ENCODE peak calls at places on chromosomes 5 and 9, in five cellular contexts. One of them, this sample, is unnamed.
A peak's percentile ranks its signal among the peaks of the same experiment; 100 is the strongest.

GRCh38 chr9:93815677-93816076 is 139.5 kb downstream of the BARX1 start:
- DNase-seq in Calu3: no peak
- DNase-seq in glutamatergic neuron: no peak
- DNase-seq in neural crest cell: no peak
- DNase-seq in stomach: no peak
- DNase-seq in this sample: no peak

GRCh38 chr5:56514246-56514645 is 281.1 kb upstream of the ANKRD55 start:
- DNase-seq in Calu3: no peak
- DNase-seq in glutamatergic neuron: no peak
- DNase-seq in neural crest cell: no peak
- DNase-seq in stomach: no peak
- DNase-seq in this sample: no peak

GRCh38 chr5:108858959-108859358 is 111.3 kb downstream of the FER start:
- DNase-seq in Calu3: no peak
- DNase-seq in glutamatergic neuron: no peak
- DNase-seq in neural crest cell: no peak
- DNase-seq in stomach: no peak
- DNase-seq in this sample: no peak

GRCh38 chr5:83724915-83725314 is 4.3 kb upstream of the HAPLN1 start:
- DNase-seq in Calu3: no peak
- DNase-seq in glutamatergic neuron: no peak
- DNase-seq in neural crest cell: no peak
- DNase-seq in stomach: no peak
- DNase-seq in this sample: no peak

GRCh38 chr9:114434878-114435311 is 47.1 kb upstream of the AKNA start:
- DNase-seq in Calu3: peak; percentile 34
- DNase-seq in glutamatergic neuron: no peak
- DNase-seq in neural crest cell: no peak
- DNase-seq in stomach: no peak
- DNase-seq in this sample: no peak

GRCh38 chr9:18320046-18320445 is 153.9 kb upstream of the ADAMTSL1 start:
- DNase-seq in Calu3: no peak
- DNase-seq in glutamatergic neuron: no peak
- DNase-seq in neural crest cell: no peak
- DNase-seq in stomach: no peak
- DNase-seq in this sample: no peak

GRCh38 chr5:148791334-148791667 is 35.1 kb upstream of the ADRB2 start:
- DNase-seq in Calu3: no peak
- DNase-seq in glutamatergic neuron: no peak
- DNase-seq in neural crest cell: no peak
- DNase-seq in stomach: no peak
- DNase-seq in this sample: no peak

GRCh38 chr5:172749881-172750608 is 20.9 kb downstream of the DUSP1 start:
- DNase-seq in Calu3: no peak
- DNase-seq in glutamatergic neuron: no peak
- DNase-seq in neural crest cell: no peak
- DNase-seq in stomach: no peak
- DNase-seq in this sample: no peak

GRCh38 chr5:72441094-72441723 is 66.0 kb downstream of the ZNF366 start:
- DNase-seq in Calu3: no peak
- DNase-seq in glutamatergic neuron: no peak
- DNase-seq in neural crest cell: no peak
- DNase-seq in stomach: no peak
- DNase-seq in this sample: no peak

GRCh38 chr5:61823796-61824195 is 482.2 kb upstream of the KIF2A start:
- DNase-seq in Calu3: no peak
- DNase-seq in glutamatergic neuron: no peak
- DNase-seq in neural crest cell: no peak
- DNase-seq in stomach: no peak
- DNase-seq in this sample: no peak
- TF ChIP-seq CTCF in Calu3: no peak
- TF ChIP-seq CTCF in glutamatergic neuron: no peak
- TF ChIP-seq CTCF in neural crest cell: no peak
- TF ChIP-seq CTCF in stomach: no peak
- TF ChIP-seq CTCF in this sample: no peak

GRCh38 chr5:14871084-14871572 is 450 bp downstream of the ANKH start:
- DNase-seq in Calu3: peak; percentile 12
- DNase-seq in glutamatergic neuron: peak; percentile 37
- DNase-seq in neural crest cell: peak; percentile 25
- DNase-seq in stomach: no peak
- DNase-seq in this sample: no peak

GRCh38 chr5:14873093-14873492 is 1.5 kb upstream of the ANKH start:
- DNase-seq in Calu3: no peak
- DNase-seq in glutamatergic neuron: no peak
- DNase-seq in neural crest cell: no peak
- DNase-seq in stomach: no peak
- DNase-seq in this sample: no peak

GRCh38 chr5:14871573-14872069 is at the start of gene ANKH:
- DNase-seq in Calu3: peak; percentile 88
- DNase-seq in glutamatergic neuron: peak; percentile 86
- DNase-seq in neural crest cell: peak; percentile 70
- DNase-seq in stomach: peak; percentile 82
- DNase-seq in this sample: no peak

GRCh38 chr5:14873790-14874189 is 2.2 kb upstream of the ANKH start:
- DNase-seq in Calu3: no peak
- DNase-seq in glutamatergic neuron: no peak
- DNase-seq in neural crest cell: no peak
- DNase-seq in stomach: no peak
- DNase-seq in this sample: no peak

GRCh38 chr5:14872070-14872989 is 752 bp upstream of the ANKH start:
- DNase-seq in Calu3: peak; percentile 42
- DNase-seq in glutamatergic neuron: peak; percentile 70
- DNase-seq in neural crest cell: peak; percentile 53
- DNase-seq in stomach: peak; percentile 58
- DNase-seq in this sample: peak; percentile 37
- TF ChIP-seq CTCF in Calu3: no peak
- TF ChIP-seq CTCF in glutamatergic neuron: no peak
- TF ChIP-seq CTCF in neural crest cell: peak; percentile 32
- TF ChIP-seq CTCF in stomach: no peak
- TF ChIP-seq CTCF in this sample: no peak

GRCh38 chr9:35756743-35757526 is 2.9 kb upstream of the MSMP start:
- DNase-seq in Calu3: peak; percentile 72
- DNase-seq in glutamatergic neuron: peak; percentile 54
- DNase-seq in neural crest cell: peak; percentile 36
- DNase-seq in stomach: peak; percentile 74
- DNase-seq in this sample: no peak
- TF ChIP-seq CTCF in Calu3: no peak
- TF ChIP-seq CTCF in glutamatergic neuron: peak; percentile 7
- TF ChIP-seq CTCF in neural crest cell: peak; percentile 20
- TF ChIP-seq CTCF in stomach: peak; percentile 76
- TF ChIP-seq CTCF in this sample: no peak

DNA sequence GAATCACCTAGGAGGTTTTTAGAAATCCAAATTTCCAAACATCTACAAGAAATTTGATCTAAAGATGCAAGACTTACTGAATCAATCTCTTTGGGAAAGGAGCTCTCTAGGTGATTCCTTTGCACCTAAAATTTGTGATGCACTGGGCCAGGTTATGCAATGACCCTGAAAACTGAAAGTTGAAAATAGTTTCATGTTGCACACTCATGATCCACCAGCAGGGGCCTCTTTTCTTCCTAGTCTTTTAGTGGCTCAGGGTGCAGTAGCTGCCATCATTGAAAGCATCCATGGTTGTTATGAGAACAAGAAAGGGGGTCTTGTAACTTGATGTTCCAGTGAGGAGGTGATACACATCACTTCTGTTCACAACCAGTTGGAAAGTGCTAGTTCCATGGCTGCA is 486.8 kb downstream of the PSAT1 start:
- DNase-seq in Calu3: no peak
- DNase-seq in glutamatergic neuron: no peak
- DNase-seq in neural crest cell: no peak
- DNase-seq in stomach: no peak
- DNase-seq in this sample: no peak
- TF ChIP-seq CTCF in Calu3: no peak
- TF ChIP-seq CTCF in glutamatergic neuron: no peak
- TF ChIP-seq CTCF in neural crest cell: peak; percentile 46
- TF ChIP-seq CTCF in stomach: no peak
- TF ChIP-seq CTCF in this sample: no peak

GRCh38 chr5:150778517-150779396 is at the start of gene SMIM3:
- DNase-seq in Calu3: peak; percentile 83
- DNase-seq in glutamatergic neuron: peak; percentile 64
- DNase-seq in neural crest cell: peak; percentile 59
- DNase-seq in stomach: peak; percentile 86
- DNase-seq in this sample: no peak
- TF ChIP-seq CTCF in Calu3: no peak
- TF ChIP-seq CTCF in glutamatergic neuron: no peak
- TF ChIP-seq CTCF in neural crest cell: peak; percentile 56
- TF ChIP-seq CTCF in stomach: peak; percentile 19
- TF ChIP-seq CTCF in this sample: no peak

GRCh38 chr9:136258299-136258625 is 12.7 kb upstream of the QSOX2 start:
- DNase-seq in Calu3: no peak
- DNase-seq in glutamatergic neuron: no peak
- DNase-seq in neural crest cell: no peak
- DNase-seq in stomach: no peak
- DNase-seq in this sample: no peak

GRCh38 chr9:136255166-136255538 is 9.5 kb upstream of the QSOX2 start:
- DNase-seq in Calu3: no peak
- DNase-seq in glutamatergic neuron: no peak
- DNase-seq in neural crest cell: no peak
- DNase-seq in stomach: no peak
- DNase-seq in this sample: no peak

GRCh38 chr9:136254381-136255165 is 9.0 kb upstream of the QSOX2 start:
- DNase-seq in Calu3: no peak
- DNase-seq in glutamatergic neuron: no peak
- DNase-seq in neural crest cell: no peak
- DNase-seq in stomach: no peak
- DNase-seq in this sample: no peak

GRCh38 chr9:136257381-136258298 is 12.0 kb upstream of the QSOX2 start:
- DNase-seq in Calu3: no peak
- DNase-seq in glutamatergic neuron: no peak
- DNase-seq in neural crest cell: no peak
- DNase-seq in stomach: no peak
- DNase-seq in this sample: no peak

GRCh38 chr9:136255896-136256890 is 10.6 kb upstream of the QSOX2 start:
- DNase-seq in Calu3: peak; percentile 15
- DNase-seq in glutamatergic neuron: peak; percentile 48
- DNase-seq in neural crest cell: no peak
- DNase-seq in stomach: no peak
- DNase-seq in this sample: no peak
- TF ChIP-seq CTCF in Calu3: no peak
- TF ChIP-seq CTCF in glutamatergic neuron: no peak
- TF ChIP-seq CTCF in neural crest cell: peak; percentile 39
- TF ChIP-seq CTCF in stomach: no peak
- TF ChIP-seq CTCF in this sample: no peak

This sample was measured in omental fat pad.